ENCODE peak calls at places on chromosome 19, in ten cellular contexts. T is fibroblast of mammary gland, R is HCT116, S is upper lobe of right lung, V is A549, E is colonic mucosa, C is endodermal cell, M is coronary artery, A is heart right ventricle, I is transverse colon. D is an unnamed sample.

GRCh38 chr19:10086032-10086903 is at the start of gene SHFL:
- DNase-seq in S (peak), V (no peak), C (peak), R (no peak), M (no peak), A (peak), T (peak), E (peak), I (peak), D (no peak)

GRCh38 chr19:3440082-3440481 is 40.2 kb downstream of the SMIM24 start:
- DNase-seq in E (peak), R (no peak), T (peak), C (peak), S (no peak), V (peak), A (no peak), M (no peak), I (peak), D (no peak)

GRCh38 chr19:18659281-18660050 is 22.6 kb downstream of the KLHL26 start:
- DNase-seq in E (no peak), I (no peak), C (peak), S (no peak), T (peak), V (no peak), R (no peak), A (peak), M (peak), D (no peak)

GRCh38 chr19:37563518-37563917 is 31.1 kb downstream of the ZNF571 start:
- DNase-seq in M (no peak), I (no peak), A (no peak), T (no peak), S (no peak), R (no peak), C (no peak), V (no peak), E (no peak), D (no peak)

GRCh38 chr19:48203227-48203793 is 32.8 kb downstream of the ZSWIM9 start:
- DNase-seq in S (no peak), R (peak), V (peak), E (no peak), M (no peak), I (no peak), T (no peak), A (no peak), C (no peak), D (no peak)

GRCh38 chr19:52734893-52735661 is at the start of gene ZNF611:
- DNase-seq in R (peak), A (peak), E (peak), C (peak), M (peak), V (peak), T (peak), I (peak), S (peak), D (peak)

GRCh38 chr19:19064811-19065745 is 1.3 kb downstream of the SLC25A42 start:
- DNase-seq in E (peak), T (no peak), V (no peak), M (no peak), A (no peak), R (no peak), C (peak), I (peak), S (no peak), D (no peak)

GRCh38 chr19:492091-492531 is 4.2 kb upstream of the MADCAM1 start:
- DNase-seq in A (no peak), S (no peak), I (no peak), C (peak), R (no peak), T (no peak), M (no peak), V (no peak), E (no peak), D (no peak)

GRCh38 chr19:48302600-48302959 is 22.8 kb upstream of the EMP3 start:
- DNase-seq in V (no peak), S (no peak), R (no peak), C (no peak), A (no peak), E (no peak), M (no peak), T (no peak), I (no peak), D (no peak)

GRCh38 chr19:30445385-30445784 is 73.2 kb downstream of the ZNF536 start:
- DNase-seq in V (no peak), C (no peak), E (no peak), R (no peak), I (no peak), T (no peak), M (no peak), S (no peak), A (no peak), D (no peak)

GRCh38 chr19:33988601-33989000 is 183.7 kb upstream of the LSM14A start:
- DNase-seq in T (no peak), M (no peak), S (no peak), R (no peak), A (no peak), V (no peak), C (no peak), I (no peak), E (no peak), D (no peak)

GRCh38 chr19:4234142-4234861 is 5.0 kb downstream of the EBI3 start:
- DNase-seq in T (no peak), S (no peak), C (no peak), E (no peak), I (no peak), M (no peak), A (no peak), V (no peak), R (no peak), D (no peak)

GRCh38 chr19:12364391-12365093 is 941 bp downstream of the ZNF442 start:
- DNase-seq in A (peak), I (peak), T (peak), R (no peak), M (no peak), C (no peak), V (no peak), S (peak), E (peak), D (no peak)

GRCh38 chr19:48780684-48781391 is 25.5 kb downstream of the FGF21 start:
- DNase-seq in E (no peak), S (no peak), M (no peak), C (no peak), T (peak), A (no peak), V (peak), R (no peak), I (no peak), D (no peak)

GRCh38 chr19:6476155-6476895 is 5.3 kb downstream of the DENND1C start:
- DNase-seq in A (no peak), C (peak), E (peak), R (peak), V (peak), M (no peak), S (peak), I (peak), T (peak), D (no peak)

GRCh38 chr19:57633832-57634131 is 814 bp downstream of the ZNF211 start:
- DNase-seq in S (no peak), C (no peak), T (no peak), A (no peak), E (no peak), R (no peak), I (no peak), V (no peak), M (no peak), D (no peak)

GRCh38 chr19:1511989-1512338 is 855 bp downstream of the ADAMTSL5 start:
- DNase-seq in C (no peak), R (no peak), S (no peak), T (no peak), V (no peak), E (no peak), M (no peak), A (no peak), I (no peak), D (no peak)

GRCh38 chr19:1511318-1511988 is 1.4 kb downstream of the ADAMTSL5 start:
- DNase-seq in A (no peak), C (no peak), I (no peak), R (no peak), M (no peak), T (no peak), S (no peak), V (no peak), E (no peak), D (no peak)

GRCh38 chr19:1509589-1510441 is 3.0 kb downstream of the ADAMTSL5 start:
- DNase-seq in S (no peak), I (no peak), M (no peak), E (no peak), A (no peak), R (no peak), T (no peak), V (no peak), C (no peak), D (no peak)

GRCh38 chr19:1510807-1511206 is 2.0 kb downstream of the ADAMTSL5 start:
- DNase-seq in E (no peak), V (no peak), I (no peak), C (no peak), T (no peak), S (no peak), A (no peak), R (no peak), M (no peak), D (no peak)

GRCh38 chr19:1510442-1510806 is 2.4 kb downstream of the ADAMTSL5 start:
- DNase-seq in T (no peak), I (no peak), V (no peak), E (no peak), S (no peak), C (no peak), R (no peak), M (no peak), A (no peak), D (no peak)
- TF ChIP-seq CTCF in T (no peak), I (no peak), V (no peak), E (no peak), S (no peak), C (no peak), R (no peak), M (no peak), A (no peak), D (no peak)

GRCh38 chr19:35117017-35117570 is 1.5 kb downstream of the FXYD3 start:
- DNase-seq in T (no peak), C (no peak), A (no peak), S (no peak), R (no peak), V (no peak), I (no peak), E (no peak), M (no peak), D (no peak)

GRCh38 chr19:35116085-35116801 is 620 bp downstream of the FXYD3 start:
- DNase-seq in M (no peak), T (no peak), R (no peak), V (no peak), C (no peak), A (no peak), I (peak), E (peak), S (no peak), D (peak)

GRCh38 chr19:35112995-35113693 is 2.5 kb upstream of the FXYD3 start:
- DNase-seq in S (no peak), C (no peak), T (no peak), R (no peak), M (no peak), V (no peak), A (no peak), I (no peak), E (no peak), D (no peak)

GRCh38 chr19:35115538-35115951 is at the start of gene FXYD3:
- DNase-seq in A (no peak), M (no peak), R (no peak), T (no peak), I (peak), V (no peak), S (no peak), C (no peak), E (peak), D (no peak)

DNA sequence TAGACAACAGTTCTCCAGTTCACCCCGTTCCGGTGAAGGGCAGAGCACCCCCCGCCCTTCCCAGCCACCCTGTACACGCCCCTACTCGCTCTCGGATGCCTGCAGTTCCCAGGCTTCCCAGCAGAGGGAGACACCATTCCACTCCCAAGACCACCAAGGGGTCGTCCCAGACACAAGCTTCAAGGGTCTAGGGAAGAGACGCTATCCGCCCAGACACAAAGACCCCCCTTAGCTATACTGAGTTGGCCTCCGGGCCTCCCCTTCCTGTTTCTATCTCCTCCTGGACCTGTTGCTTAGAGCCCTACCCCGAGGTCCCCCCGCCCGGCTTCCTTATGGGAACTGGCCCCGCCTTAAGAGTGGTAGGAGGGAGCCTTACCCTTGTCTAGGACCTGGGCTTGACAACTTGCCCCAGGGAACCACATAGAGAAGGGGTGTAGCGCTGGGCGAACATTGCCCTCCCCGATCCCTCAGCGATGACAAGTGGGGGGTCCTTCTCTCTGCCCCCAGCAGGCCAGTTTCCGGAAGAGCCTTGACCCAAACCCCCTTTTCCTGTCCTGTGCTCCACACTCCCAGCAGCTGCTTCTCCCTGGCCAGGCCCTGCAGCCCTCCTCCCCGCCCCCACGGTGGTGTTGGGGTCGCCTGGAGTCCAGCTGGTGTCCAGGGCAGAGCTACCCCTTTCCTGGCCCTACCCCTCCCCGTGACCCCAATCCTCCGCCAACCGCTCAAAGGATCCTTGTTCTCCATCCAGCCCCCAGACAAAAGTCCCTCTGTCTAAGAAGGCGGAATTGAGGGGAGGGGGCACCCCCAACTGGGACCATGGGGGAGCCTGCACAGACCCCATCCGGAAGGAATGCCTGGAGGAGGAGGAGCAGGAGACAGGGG is 726 bp upstream of the FXYD3 start:
- DNase-seq in I (peak), T (peak), C (peak), S (peak), M (no peak), E (peak), A (peak), V (peak), R (peak), D (no peak)
- H3K4me3 ChIP-seq in I (peak), T (no peak), C (peak), S (peak), M (peak), E (peak), A (peak), V (peak), R (peak), D (peak)

GRCh38 chr19:27865927-27866777 is 1346.8 kb downstream of the UQCRFS1 start:
- DNase-seq in I (no peak), A (no peak), E (no peak), T (no peak), R (no peak), C (no peak), M (no peak), V (no peak), S (no peak), D (no peak)

GRCh38 chr19:27858981-27859581 is 1353.9 kb downstream of the UQCRFS1 start:
- DNase-seq in T (no peak), C (no peak), M (no peak), R (no peak), I (no peak), E (no peak), V (no peak), A (no peak), S (no peak), D (peak)

GRCh38 chr19:27859689-27860088 is 1353.3 kb downstream of the UQCRFS1 start:
- DNase-seq in E (no peak), M (no peak), T (no peak), A (no peak), S (no peak), C (no peak), R (no peak), I (no peak), V (no peak), D (no peak)

GRCh38 chr19:27860309-27860934 is 1352.5 kb downstream of the UQCRFS1 start:
- DNase-seq in E (no peak), T (no peak), C (no peak), I (no peak), S (no peak), A (no peak), V (no peak), M (no peak), R (no peak), D (no peak)

DNA sequence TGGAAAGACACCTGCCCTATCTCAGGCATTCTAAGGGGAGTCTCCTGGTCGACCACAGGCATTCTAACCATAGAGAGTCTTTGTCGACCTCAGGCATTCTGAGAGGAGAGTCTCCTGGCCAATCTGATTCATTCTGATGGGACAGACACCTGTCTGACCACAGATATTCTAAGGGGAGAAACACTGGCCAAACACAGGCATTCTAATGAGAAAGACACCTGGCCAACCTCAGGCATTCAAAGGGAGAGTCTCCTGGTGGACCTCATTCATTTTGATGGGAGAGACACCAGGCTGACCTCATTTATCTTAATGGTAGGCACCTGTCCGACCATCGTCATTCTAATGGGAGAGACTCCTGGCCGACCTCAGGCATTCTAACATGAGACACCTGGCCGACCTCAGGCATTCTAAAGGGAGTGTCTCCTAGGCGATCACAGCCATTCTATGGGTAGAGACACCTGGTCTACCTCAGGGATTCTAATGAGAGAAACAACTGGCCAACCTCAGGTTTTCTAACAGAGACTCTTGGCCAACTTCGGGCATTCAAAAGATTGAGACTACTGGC is 1351.5 kb downstream of the UQCRFS1 start:
- DNase-seq in C (no peak), E (no peak), A (no peak), T (no peak), S (no peak), R (no peak), M (no peak), V (no peak), I (no peak), D (no peak)
- TF ChIP-seq CTCF in C (no peak), E (no peak), A (no peak), T (no peak), S (no peak), R (no peak), M (no peak), V (no peak), I (no peak), D (no peak)

DNA sequence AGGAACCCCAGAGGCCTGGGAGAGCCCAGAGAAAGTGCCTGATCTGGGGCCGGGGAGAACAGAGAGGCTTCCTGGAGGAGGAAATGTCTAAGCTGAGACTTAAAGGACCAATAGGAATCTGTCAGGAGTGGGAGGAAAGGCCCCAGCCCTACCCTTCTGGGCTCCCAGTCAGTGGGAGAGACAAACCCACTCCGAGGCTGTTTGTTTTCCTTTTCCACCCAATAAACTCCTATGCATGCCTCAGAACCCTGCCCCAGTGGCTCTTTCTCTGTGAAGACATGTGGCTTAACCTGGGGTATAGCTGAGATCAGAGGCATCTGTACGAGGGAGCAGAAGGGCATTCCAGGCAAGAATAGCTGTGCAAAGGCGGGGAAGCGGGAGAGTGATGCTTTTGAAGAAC is 1.9 kb downstream of the MEGF8 start:
- DNase-seq in V (no peak), R (no peak), E (no peak), T (no peak), A (no peak), I (no peak), S (no peak), C (no peak), M (no peak), D (no peak)
- H3K4me3 ChIP-seq in V (no peak), R (peak), E (no peak), T (no peak), A (no peak), I (no peak), S (no peak), C (peak), M (no peak), D (no peak)

GRCh38 chr19:32251634-32252332 is 93.6 kb upstream of the ZNF507 start:
- DNase-seq in S (no peak), E (no peak), M (no peak), T (no peak), A (no peak), R (no peak), V (no peak), I (no peak), C (no peak), D (no peak)

GRCh38 chr19:32254128-32254527 is 91.3 kb upstream of the ZNF507 start:
- DNase-seq in M (no peak), T (no peak), V (no peak), R (no peak), I (no peak), E (no peak), C (no peak), S (no peak), A (no peak), D (no peak)

GRCh38 chr19:32255566-32256295 is 89.7 kb upstream of the ZNF507 start:
- DNase-seq in T (no peak), E (no peak), I (no peak), V (no peak), R (no peak), A (no peak), M (no peak), S (no peak), C (no peak), D (no peak)

GRCh38 chr19:32252333-32252669 is 93.1 kb upstream of the ZNF507 start:
- DNase-seq in V (no peak), C (no peak), I (no peak), E (no peak), S (no peak), M (no peak), T (no peak), A (no peak), R (no peak), D (no peak)

GRCh38 chr19:32253683-32254020 is 91.8 kb upstream of the ZNF507 start:
- DNase-seq in A (no peak), R (no peak), S (no peak), E (no peak), C (no peak), M (no peak), T (no peak), V (no peak), I (no peak), D (no peak)
- TF ChIP-seq CTCF in A (no peak), R (no peak), S (no peak), E (no peak), C (no peak), M (no peak), T (no peak), V (no peak), I (no peak), D (no peak)

D was measured in LNCaP clone FGC.